ENCODE peak calls at places on chromosomes 13 and 19, in four cellular contexts. Y, J, W and F are unnamed samples.
A peak's percentile ranks its signal among the peaks of the same experiment; 100 is the strongest.

GRCh38 chr19:52946322-52947310 is 16.1 kb downstream of the ZNF816 start:
- DNase-seq in J (no peak), Y (no peak), W (no peak), F (peak; percentile 10)

GRCh38 chr13:72399351-72399750 is 328.1 kb downstream of the MZT1 start:
- DNase-seq in Y (no peak), J (no peak), W (no peak), F (no peak)

GRCh38 chr19:21566073-21566472 is 60.7 kb downstream of the ZNF429 start:
- DNase-seq in J (no peak), W (no peak), Y (no peak), F (no peak)

GRCh38 chr13:58247080-58247479 is 615.5 kb downstream of the PCDH17 start:
- DNase-seq in J (no peak), W (no peak), Y (no peak), F (no peak)

GRCh38 chr19:57667220-57667619 is 1.5 kb upstream of the ZSCAN4 start:
- DNase-seq in Y (no peak), W (no peak), J (no peak), F (no peak)

GRCh38 chr13:112994084-112994780 is 25.2 kb downstream of the MCF2L start:
- DNase-seq in W (no peak), J (no peak), Y (no peak), F (no peak)

GRCh38 chr19:1786668-1787067 is 25.4 kb downstream of the ATP8B3 start:
- DNase-seq in Y (no peak), W (no peak), J (no peak), F (no peak)

GRCh38 chr13:20856650-20857049 is 45.9 kb downstream of the XPO4 start:
- DNase-seq in W (no peak), Y (no peak), J (no peak), F (no peak)

GRCh38 chr13:27200413-27201066 is 28.9 kb upstream of the USP12 start:
- DNase-seq in W (no peak), J (no peak), Y (no peak), F (no peak)

GRCh38 chr13:110915874-110916670 is 1.2 kb upstream of the ANKRD10 start:
- DNase-seq in W (no peak), Y (peak; percentile 89), J (no peak), F (no peak)

GRCh38 chr19:34118879-34119748 is 53.2 kb upstream of the LSM14A start:
- DNase-seq in Y (no peak), J (no peak), W (no peak), F (no peak)

GRCh38 chr13:113991191-113991669 is 17.4 kb upstream of the C13orf46 start:
- DNase-seq in J (no peak), W (no peak), Y (no peak), F (no peak)

GRCh38 chr13:21232196-21232595 is 55.7 kb downstream of the MRPL57 start:
- DNase-seq in W (no peak), J (no peak), Y (peak; percentile 84), F (no peak)

DNA sequence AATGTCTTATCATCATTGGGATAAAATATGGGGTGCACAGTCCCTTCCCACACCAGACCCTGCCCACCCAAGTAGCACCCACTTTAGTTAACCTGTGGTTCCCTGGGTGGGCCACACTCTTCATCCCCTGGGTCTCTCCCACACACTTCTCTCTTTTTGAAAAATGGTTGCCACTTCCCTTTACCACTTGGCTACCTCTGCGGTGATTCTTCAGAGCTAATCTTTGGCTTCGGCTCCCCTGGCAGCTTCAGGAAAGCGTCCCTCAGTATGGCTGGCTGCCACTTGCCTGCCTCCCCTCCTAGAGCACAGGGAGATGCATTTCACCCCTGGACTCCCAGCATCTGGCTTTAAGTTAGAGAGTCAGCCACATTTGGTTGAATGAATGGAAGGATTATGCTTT is 18.2 kb downstream of the CCNA1 start:
- DNase-seq in Y (no peak), J (no peak), W (no peak), F (no peak)
- TF ChIP-seq CTCF in Y (no peak), J (no peak), W (no peak), F (no peak)

DNA sequence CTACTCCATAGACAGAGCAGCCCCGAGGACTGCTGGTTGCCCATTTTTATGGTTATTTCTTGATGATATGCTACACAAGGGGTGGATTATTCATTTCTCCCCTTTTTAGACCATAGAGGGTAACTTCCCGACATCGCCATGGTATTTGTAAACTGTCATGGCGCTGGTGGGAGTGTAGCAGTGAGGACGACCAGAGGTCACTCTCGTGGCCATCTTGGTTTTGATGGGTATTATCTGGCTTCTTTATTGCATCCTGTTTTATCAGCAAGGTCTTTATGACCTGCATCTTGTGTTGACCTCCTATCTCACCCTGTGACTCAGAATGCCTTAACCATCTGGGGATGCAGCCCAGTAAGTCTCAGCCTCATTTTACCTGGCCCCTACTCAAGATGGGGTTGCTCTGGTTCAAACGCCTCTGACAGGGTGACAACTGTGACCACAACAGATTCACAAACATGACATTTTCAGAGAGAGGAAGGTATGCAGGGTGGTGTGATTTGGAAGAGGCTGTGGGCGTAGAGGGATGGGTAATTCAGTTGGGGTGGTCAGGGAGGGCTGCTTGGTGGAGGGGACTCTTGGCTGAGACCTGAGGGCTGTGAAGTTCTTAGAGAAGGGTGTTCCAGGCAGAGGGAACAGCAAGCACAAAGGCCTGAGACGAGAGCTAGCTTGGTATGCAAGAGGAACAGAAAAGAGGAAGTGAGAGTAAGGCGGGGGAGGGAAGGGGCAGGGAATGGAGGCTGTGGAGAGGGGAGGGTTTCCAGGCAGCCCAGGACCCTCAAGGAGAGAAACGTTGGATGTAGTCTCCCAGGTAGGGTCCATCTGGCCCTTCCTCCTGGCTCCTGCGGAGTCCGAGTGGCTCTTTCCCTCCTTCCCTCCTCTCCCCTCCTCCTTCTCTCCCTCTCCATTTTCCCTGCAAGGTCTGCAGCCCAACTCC is 23.5 kb downstream of the FAM187B start:
- DNase-seq in W (peak; percentile 63), J (no peak), Y (no peak), F (peak; percentile 75)
- TF ChIP-seq CTCF in W (no peak), J (no peak), Y (no peak), F (no peak)

DNA sequence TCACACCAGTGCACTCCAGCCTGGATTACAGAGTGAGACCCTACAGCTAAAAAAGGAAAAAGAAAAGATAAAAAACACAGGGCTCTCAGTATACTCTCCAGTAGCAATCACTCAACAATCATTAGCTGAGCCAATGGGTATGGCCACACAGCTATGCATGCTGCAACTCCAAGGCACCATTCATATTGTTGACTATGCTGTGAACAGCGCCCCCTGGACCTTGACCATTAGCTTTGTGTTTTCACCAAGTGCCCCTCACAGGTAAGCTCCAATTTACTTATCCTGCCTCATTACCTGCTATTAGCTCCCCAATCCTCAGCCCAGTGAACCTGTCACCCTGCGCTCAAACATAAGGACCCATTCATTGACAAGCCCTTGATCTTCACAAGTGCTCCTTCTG is 35.8 kb downstream of the ZIC5 start:
- DNase-seq in W (no peak), J (no peak), Y (no peak), F (no peak)
- TF ChIP-seq CTCF in W (peak; percentile 11), J (no peak), Y (no peak), F (no peak)

GRCh38 chr13:33761744-33762143 is 56.2 kb upstream of the RFC3 start:
- DNase-seq in W (no peak), Y (peak; percentile 8), J (peak; percentile 11), F (no peak)
- TF ChIP-seq CTCF in W (no peak), Y (no peak), J (peak; percentile 43), F (no peak)

DNA sequence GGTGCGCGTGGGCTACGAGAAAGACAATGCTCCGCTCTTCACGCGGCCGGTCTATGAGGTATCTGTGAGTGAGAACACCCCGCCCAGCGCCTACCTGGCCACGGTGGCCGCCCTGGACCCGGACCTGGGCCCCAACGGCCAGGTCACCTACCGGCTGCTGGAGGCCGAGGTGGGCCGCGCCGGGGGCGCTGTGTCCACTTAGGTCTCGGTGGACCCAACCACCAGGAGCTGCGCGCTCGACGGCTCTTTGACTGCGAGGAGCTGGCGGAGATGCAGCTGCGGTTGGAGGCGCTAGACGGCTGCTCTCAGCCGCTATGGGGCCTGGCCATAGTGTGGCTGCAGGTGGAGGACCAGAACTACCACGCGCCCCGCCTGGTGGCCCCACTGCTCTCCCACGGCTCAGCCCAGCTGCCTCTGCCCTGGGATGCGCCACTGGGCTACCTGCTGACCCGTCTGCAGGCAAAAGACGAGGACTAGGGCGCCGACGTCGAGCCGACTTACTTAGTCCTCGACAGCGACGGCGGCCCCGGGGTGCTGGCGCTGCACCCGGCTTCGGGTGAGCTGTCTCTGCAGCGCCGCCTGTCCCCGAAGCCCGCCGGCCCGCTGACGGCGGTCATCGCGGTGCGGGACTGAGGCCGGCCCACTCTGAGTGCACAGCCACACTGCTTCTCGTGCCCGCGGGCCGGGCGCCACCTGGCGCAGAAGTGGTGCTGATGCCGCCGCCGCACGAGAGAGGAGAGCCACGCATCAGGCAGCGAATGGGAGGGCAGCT is 173.0 kb downstream of the OLFM4 start:
- DNase-seq in J (no peak), Y (no peak), W (no peak), F (no peak)
- TF ChIP-seq CTCF in J (no peak), Y (no peak), W (no peak), F (no peak)

DNA sequence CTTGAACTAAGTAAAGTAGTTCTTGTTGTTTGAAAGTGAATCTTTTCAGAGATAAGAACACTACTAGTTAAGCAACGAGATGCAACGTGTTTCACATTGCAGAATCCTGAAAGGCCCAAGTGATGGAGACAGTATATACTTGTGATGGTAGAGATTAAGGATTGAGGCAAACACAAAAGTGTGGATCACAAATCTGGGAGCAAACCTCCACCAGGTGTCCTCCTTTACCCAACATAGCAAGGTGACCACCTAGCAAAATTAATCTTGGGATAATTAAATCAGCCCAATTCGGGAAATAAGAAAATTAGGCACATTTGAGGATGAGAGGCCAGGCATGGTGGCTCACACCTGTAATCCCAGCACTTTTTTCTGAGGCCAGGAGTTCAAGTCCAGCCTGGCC is 563.9 kb downstream of the DACH1 start:
- DNase-seq in J (no peak), Y (no peak), W (no peak), F (no peak)
- TF ChIP-seq CTCF in J (no peak), Y (no peak), W (no peak), F (no peak)

GRCh38 chr13:80033286-80033685 is 307.6 kb downstream of the SPRY2 start:
- DNase-seq in W (no peak), J (no peak), Y (no peak), F (no peak)

GRCh38 chr13:80035096-80035495 is 305.8 kb downstream of the SPRY2 start:
- DNase-seq in Y (no peak), J (no peak), W (no peak), F (no peak)

GRCh38 chr13:80029170-80029569 is 311.8 kb downstream of the SPRY2 start:
- DNase-seq in W (no peak), Y (no peak), J (no peak), F (no peak)

DNA sequence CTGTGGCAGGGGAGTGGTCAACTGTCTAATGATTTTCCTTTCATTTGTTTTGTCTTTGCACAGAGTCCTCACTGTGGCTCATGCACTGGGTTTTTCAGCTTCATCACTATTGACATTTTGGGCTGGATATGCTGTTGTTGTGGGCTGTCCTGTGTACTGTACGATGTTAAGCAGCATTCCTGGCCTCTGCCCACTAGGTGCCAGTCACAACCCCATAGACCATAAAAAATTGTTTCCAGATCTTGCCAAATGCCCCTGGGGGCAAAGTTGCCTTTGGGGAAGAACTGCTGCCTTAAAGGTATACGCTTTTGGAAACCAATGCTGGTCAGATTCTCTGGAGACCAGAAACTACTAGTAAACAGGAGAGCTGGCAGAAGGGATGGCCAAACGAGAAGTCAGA is 310.4 kb downstream of the SPRY2 start:
- DNase-seq in J (no peak), W (no peak), Y (peak; percentile 17), F (no peak)
- TF ChIP-seq CTCF in J (peak; percentile 49), W (peak; percentile 9), Y (peak; percentile 24), F (no peak)

GRCh38 chr13:84187626-84188025 is 305.4 kb upstream of the SLITRK1 start:
- DNase-seq in W (no peak), J (no peak), Y (no peak), F (no peak)
- TF ChIP-seq CTCF in W (no peak), J (no peak), Y (no peak), F (no peak)